ENCODE peak calls at places on chromosomes 3 and 15, in five cellular contexts. P is HepG2, A is H1, Y is GM12878, R is K562. X is an unnamed sample.

GRCh38 chr15:63599401-63600000 is 2.3 kb downstream of the FBXL22 start:
- DNase-seq in P (peak), Y (no peak), R (no peak), A (no peak), X (no peak)

GRCh38 chr15:96341465-96342142 is 11.1 kb downstream of the NR2F2 start:
- DNase-seq in P (no peak), Y (no peak), A (no peak), R (no peak), X (no peak)

GRCh38 chr3:17182158-17182557 is 297.4 kb downstream of the PLCL2 start:
- DNase-seq in P (no peak), R (no peak), A (no peak), Y (peak), X (no peak)

GRCh38 chr3:69236808-69237707 is 114.7 kb upstream of the LMOD3 start:
- DNase-seq in P (no peak), Y (no peak), R (no peak), A (no peak), X (no peak)

GRCh38 chr3:191331443-191331842 is 1.1 kb upstream of the UTS2B start:
- DNase-seq in A (no peak), P (no peak), Y (no peak), R (peak), X (no peak)

GRCh38 chr3:117408811-117409210 is 699.2 kb downstream of the TUSC7 start:
- DNase-seq in P (no peak), Y (no peak), A (no peak), R (no peak), X (no peak)

GRCh38 chr3:136277115-136277514 is 27.0 kb downstream of the PCCB start:
- DNase-seq in A (no peak), P (no peak), R (no peak), Y (no peak), X (no peak)

GRCh38 chr3:89184596-89184995 is 77.2 kb downstream of the EPHA3 start:
- DNase-seq in P (no peak), A (no peak), Y (no peak), R (no peak), X (no peak)

GRCh38 chr3:77530870-77531269 is 491.0 kb downstream of the ROBO2 start:
- DNase-seq in Y (no peak), P (no peak), R (no peak), A (no peak), X (no peak)

GRCh38 chr3:105829229-105829628 is 39.6 kb downstream of the CBLB start:
- DNase-seq in A (no peak), R (no peak), Y (no peak), P (no peak), X (no peak)

GRCh38 chr3:49804141-49805041 is 1.3 kb downstream of the INKA1 start:
- DNase-seq in P (no peak), A (no peak), Y (no peak), R (no peak), X (no peak)

GRCh38 chr15:78749831-78750230 is 61.4 kb downstream of the ADAMTS7 start:
- DNase-seq in P (no peak), Y (no peak), A (no peak), R (no peak), X (no peak)

GRCh38 chr3:165742351-165742750 is 94.9 kb downstream of the BCHE start:
- DNase-seq in Y (no peak), A (no peak), P (no peak), R (no peak), X (no peak)

GRCh38 chr15:39493393-39494067 is 87.3 kb upstream of the THBS1 start:
- DNase-seq in Y (no peak), A (no peak), R (no peak), P (no peak), X (no peak)

GRCh38 chr3:57017481-57017880 is 43.0 kb upstream of the SPATA12 start:
- DNase-seq in A (no peak), P (peak), R (no peak), Y (no peak), X (peak)

GRCh38 chr15:75573001-75573400 is 6.1 kb downstream of the PTPN9 start:
- DNase-seq in P (no peak), Y (no peak), R (no peak), A (no peak), X (no peak)

DNA sequence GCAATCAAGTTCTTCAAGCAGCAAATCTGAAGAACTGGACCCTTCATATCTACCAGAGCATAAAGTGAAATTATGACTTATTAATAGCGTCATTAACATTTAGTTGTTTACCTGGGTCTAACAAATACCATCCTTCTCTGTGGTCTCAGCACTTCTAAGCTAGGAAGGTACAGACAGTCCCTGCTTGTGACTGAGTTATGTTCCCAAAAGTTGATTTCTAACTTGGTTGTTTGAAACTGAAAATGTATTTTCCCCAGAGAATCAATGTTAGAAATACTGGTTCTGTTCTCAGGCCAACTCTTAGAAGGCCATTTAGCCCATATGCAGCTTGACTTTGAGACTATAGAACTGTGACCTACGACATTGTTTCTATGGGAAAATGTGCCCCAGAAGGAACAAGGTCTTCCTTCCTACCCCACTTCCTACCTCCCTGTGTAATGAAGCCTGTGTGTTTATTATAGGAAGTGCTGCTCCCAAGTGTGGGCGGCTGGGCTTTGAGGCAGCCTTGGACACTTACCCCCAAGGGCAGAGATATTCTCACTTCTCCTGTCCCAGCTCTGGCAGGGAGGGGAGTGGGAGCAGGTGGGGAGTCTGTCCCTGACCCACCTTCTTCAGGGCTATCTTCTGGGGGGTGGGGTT is 12.2 kb upstream of the MAPK6 start:
- DNase-seq in P (no peak), A (no peak), R (no peak), Y (peak), X (no peak)
- H2AFZ ChIP-seq in P (no peak), A (no peak), R (peak), Y (peak), X (no peak)

DNA sequence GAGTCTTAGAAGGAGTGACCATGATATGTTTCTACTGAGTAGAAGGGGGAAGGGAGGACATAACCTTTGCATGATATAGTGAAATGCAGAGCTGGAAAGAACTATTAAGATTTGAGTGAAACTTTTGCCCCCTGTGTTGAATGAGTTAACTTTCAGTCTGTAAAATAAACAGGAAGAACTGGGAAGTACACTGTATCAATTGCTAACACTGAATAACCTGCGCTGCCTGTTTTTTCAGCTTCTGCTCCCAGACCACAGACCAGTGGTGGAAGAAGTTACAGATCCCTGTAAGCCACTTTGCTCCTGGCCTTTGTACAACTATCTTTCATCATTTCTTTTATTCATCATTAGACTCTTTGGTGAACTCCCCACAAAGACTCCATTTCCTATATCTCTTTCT is 3.6 kb upstream of the LRCH3 start:
- DNase-seq in P (no peak), A (no peak), R (no peak), Y (no peak), X (no peak)
- TF ChIP-seq SP1 in P (no peak), A (no peak), R (no peak), Y (no peak), X (no peak)

GRCh38 chr15:72092011-72092410 is 25.9 kb downstream of the MYO9A start:
- DNase-seq in P (no peak), A (no peak), Y (no peak), R (no peak), X (no peak)
- H2AFZ ChIP-seq in P (no peak), A (no peak), Y (no peak), R (no peak), X (no peak)

GRCh38 chr3:196142674-196142988 is 60.7 kb upstream of the TFRC start:
- DNase-seq in R (no peak), Y (no peak), A (no peak), P (no peak), X (no peak)
- TF ChIP-seq SP1 in R (no peak), Y (no peak), A (no peak), P (no peak), X (no peak)

DNA sequence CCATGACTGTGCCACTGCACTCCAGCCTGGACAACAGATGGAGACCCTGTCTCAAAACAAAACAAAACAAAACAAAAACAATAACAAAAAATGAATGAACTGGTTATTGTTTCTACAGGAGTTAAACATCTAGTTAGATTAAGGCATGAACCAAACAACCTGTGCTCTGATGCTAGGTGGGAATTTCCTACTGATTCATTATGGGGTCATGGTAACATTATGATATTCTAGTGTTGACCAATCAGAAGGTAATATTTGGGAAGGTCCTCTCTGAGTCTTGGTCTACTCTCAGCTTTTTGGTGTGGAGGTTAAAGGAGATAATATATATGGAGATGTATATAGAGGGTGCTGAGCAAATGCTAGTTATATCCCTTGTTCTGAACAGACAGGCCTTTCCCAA is 37.6 kb downstream of the MCF2L2 start:
- DNase-seq in A (no peak), Y (no peak), R (no peak), P (no peak), X (no peak)
- H2AFZ ChIP-seq in A (no peak), Y (no peak), R (no peak), P (no peak), X (no peak)

DNA sequence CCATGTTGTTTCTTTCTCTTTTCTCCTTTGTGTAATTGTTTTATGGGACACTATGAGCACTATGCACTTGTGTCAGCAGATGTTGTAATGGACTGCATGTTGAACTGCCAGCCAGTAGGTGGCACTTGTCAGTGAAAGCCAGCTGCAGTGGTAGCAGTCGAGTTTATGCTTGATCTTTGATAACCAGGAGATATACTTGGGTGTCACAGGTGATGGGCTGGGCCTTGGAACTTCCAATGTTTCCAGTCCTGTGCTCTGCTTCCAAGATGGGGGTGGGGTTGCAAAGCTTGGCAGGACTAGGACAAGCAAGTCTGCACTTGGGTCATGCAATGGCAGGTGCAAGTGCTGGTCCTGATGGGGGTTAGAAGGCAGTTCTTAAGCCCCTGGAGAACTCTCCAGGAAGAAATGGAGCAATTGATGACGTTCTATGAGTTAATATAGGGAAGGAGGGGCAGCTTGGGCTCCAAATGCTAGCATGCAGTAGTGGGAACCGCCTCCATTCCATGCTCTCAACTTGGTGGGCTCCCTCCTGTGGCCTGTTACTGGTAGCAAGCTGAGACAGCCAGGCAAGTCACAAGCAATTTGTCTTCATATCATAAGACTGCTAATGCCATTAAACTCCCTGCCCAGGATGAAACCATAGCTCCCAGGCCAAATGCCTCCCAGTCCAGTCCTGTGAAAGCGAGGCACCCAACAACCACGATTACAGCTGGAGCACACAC is 287.3 kb downstream of the CGGBP1 start:
- DNase-seq in R (peak), P (peak), A (no peak), Y (peak), X (peak)
- TF ChIP-seq SP1 in R (no peak), P (no peak), A (no peak), Y (no peak), X (no peak)

GRCh38 chr3:158105710-158106438 is at the start of gene SHOX2:
- DNase-seq in P (no peak), A (no peak), Y (no peak), R (peak), X (no peak)

GRCh38 chr3:158103956-158104338 is 2.3 kb downstream of the SHOX2 start:
- DNase-seq in A (no peak), R (no peak), Y (no peak), P (no peak), X (no peak)

GRCh38 chr3:158103131-158103955 is 2.9 kb downstream of the SHOX2 start:
- DNase-seq in Y (no peak), R (no peak), P (peak), A (no peak), X (no peak)

GRCh38 chr3:158105124-158105709 is 1.0 kb downstream of the SHOX2 start:
- DNase-seq in A (no peak), Y (no peak), P (no peak), R (peak), X (no peak)

GRCh38 chr3:158104346-158105020 is 1.7 kb downstream of the SHOX2 start:
- DNase-seq in R (no peak), P (no peak), Y (no peak), A (no peak), X (no peak)
- H2AFZ ChIP-seq in R (peak), P (no peak), Y (no peak), A (no peak), X (no peak)

GRCh38 chr3:134330895-134331810 is 43.1 kb downstream of the AMOTL2 start:
- DNase-seq in R (no peak), Y (no peak), P (no peak), A (no peak), X (no peak)
- TF ChIP-seq SP1 in R (no peak), Y (no peak), P (no peak), A (no peak), X (no peak)